ENCODE peak calls at places on chromosomes 1 and 21, in nine cellular contexts. T is AG09319; W is aorta; F is putamen; O is G401; A is central memory CD4-positive, alpha-beta T cell; H is CD4-positive, CD25-positive, alpha-beta regulatory T cell; R is RPMI7951; M is MCF 10A. C is an unnamed sample.

GRCh38 chr1:57966751-57967406 is 543.0 kb upstream of the DAB1 start:
- DNase-seq in M (peak), A (no peak), R (no peak), O (no peak), W (no peak), F (no peak), H (no peak), T (no peak), C (no peak)

GRCh38 chr1:103250441-103250861 is 142.1 kb upstream of the COL11A1 start:
- DNase-seq in W (no peak), F (no peak), A (no peak), H (no peak), T (no peak), R (peak), M (no peak), O (peak), C (peak)

GRCh38 chr1:2650967-2651645 is 18.3 kb upstream of the MMEL1 start:
- DNase-seq in W (peak), R (no peak), H (no peak), A (no peak), M (no peak), F (no peak), T (no peak), O (no peak), C (no peak)

GRCh38 chr1:114660250-114660649 is 9.6 kb downstream of the DENND2C start:
- DNase-seq in T (no peak), R (no peak), W (no peak), A (no peak), M (no peak), F (no peak), H (no peak), O (no peak), C (no peak)

GRCh38 chr1:101843160-101843559 is 153.6 kb downstream of the OLFM3 start:
- DNase-seq in A (no peak), O (no peak), F (no peak), T (no peak), H (no peak), W (no peak), M (no peak), R (no peak), C (no peak)

GRCh38 chr21:35273331-35273730 is 224.2 kb upstream of the RUNX1 start:
- DNase-seq in R (no peak), T (no peak), H (no peak), W (no peak), O (no peak), M (no peak), A (no peak), F (no peak), C (no peak)

GRCh38 chr21:42535602-42536171 is 22.0 kb downstream of the SLC37A1 start:
- DNase-seq in O (no peak), W (no peak), T (no peak), A (no peak), F (no peak), H (no peak), M (peak), R (no peak), C (no peak)

GRCh38 chr1:184825571-184825970 is 70.9 kb upstream of the EDEM3 start:
- DNase-seq in M (no peak), R (no peak), O (no peak), H (no peak), T (no peak), W (no peak), F (peak), A (no peak), C (no peak)

GRCh38 chr1:89516055-89516454 is 8.6 kb upstream of the LRRC8B start:
- DNase-seq in T (no peak), M (peak), F (no peak), A (no peak), R (peak), H (no peak), W (no peak), O (no peak), C (no peak)

GRCh38 chr21:36718951-36719501 is 20.1 kb downstream of the SIM2 start:
- DNase-seq in H (no peak), O (no peak), T (no peak), M (peak), W (peak), A (no peak), F (peak), R (peak), C (peak)

GRCh38 chr1:188462837-188463236 is 1634.1 kb downstream of the PLA2G4A start:
- DNase-seq in M (no peak), R (no peak), F (no peak), O (no peak), W (no peak), A (no peak), T (no peak), H (no peak), C (no peak)

GRCh38 chr1:117095237-117095636 is 26.3 kb downstream of the TRIM45 start:
- DNase-seq in M (no peak), R (no peak), F (no peak), T (peak), O (no peak), H (no peak), W (no peak), A (no peak), C (no peak)

GRCh38 chr21:41196990-41197389 is 29.0 kb downstream of the BACE2 start:
- DNase-seq in T (no peak), H (no peak), O (no peak), F (no peak), W (no peak), A (no peak), M (peak), R (peak), C (no peak)

GRCh38 chr21:44552136-44552535 is 831 bp upstream of the KRTAP10-2 start:
- DNase-seq in T (no peak), W (no peak), H (no peak), F (no peak), R (no peak), O (no peak), M (no peak), A (no peak), C (no peak)

GRCh38 chr1:149936076-149936991 is at the start of gene MTMR11:
- DNase-seq in R (peak), A (no peak), T (no peak), M (peak), W (no peak), H (no peak), O (peak), F (no peak), C (no peak)

GRCh38 chr21:17921579-17922530 is 102.7 kb upstream of the C21orf91 start:
- DNase-seq in F (no peak), R (peak), H (no peak), A (no peak), T (peak), M (peak), W (no peak), O (no peak), C (no peak)

GRCh38 chr21:43305811-43306311 is 121.1 kb downstream of the SIK1 start:
- DNase-seq in R (no peak), F (no peak), H (no peak), M (no peak), W (peak), T (no peak), O (no peak), A (no peak), C (no peak)

GRCh38 chr1:85578321-85579295 is 2.0 kb upstream of the CCN1 start:
- DNase-seq in T (peak), R (peak), M (peak), W (no peak), O (peak), H (no peak), A (no peak), F (no peak), C (peak)

GRCh38 chr1:243842978-243843490 is 7.0 kb downstream of the AKT3 start:
- DNase-seq in H (no peak), O (no peak), F (peak), R (peak), M (peak), W (no peak), A (no peak), T (peak), C (peak)

GRCh38 chr1:64550946-64551345 is 81.0 kb downstream of the CACHD1 start:
- DNase-seq in F (no peak), O (no peak), R (no peak), M (no peak), T (no peak), H (no peak), A (no peak), W (no peak), C (no peak)

C was measured in foreskin melanocyte.